ENCODE peak calls at places on chromosomes 2 and 18, in four cellular contexts. V is HCT116, G is K562, Y is GM12878. K is an unnamed sample.

GRCh38 chr18:48132993-48133674 is 202.7 kb upstream of the SMAD2 start:
- DNase-seq in V (no peak), G (no peak), Y (no peak), K (no peak)

GRCh38 chr2:180924078-180924477 is 56.3 kb upstream of the UBE2E3 start:
- DNase-seq in V (no peak), G (no peak), Y (no peak), K (no peak)

GRCh38 chr2:27378096-27378808 is 2.3 kb downstream of the ZNF513 start:
- DNase-seq in V (no peak), G (no peak), Y (no peak), K (no peak)

GRCh38 chr18:79416677-79417052 is 20.9 kb downstream of the NFATC1 start:
- DNase-seq in V (no peak), G (no peak), Y (no peak), K (no peak)

GRCh38 chr18:46704816-46705215 is 47.8 kb upstream of the LOXHD1 start:
- DNase-seq in V (no peak), G (no peak), Y (no peak), K (no peak)

GRCh38 chr2:28594369-28595108 is 98.7 kb downstream of the PLB1 start:
- DNase-seq in V (peak), G (peak), Y (peak), K (peak)

GRCh38 chr2:219448776-219449476 is 14.3 kb downstream of the SPEG start:
- DNase-seq in V (no peak), G (no peak), Y (no peak), K (no peak)

GRCh38 chr2:85846411-85846810 is 42.4 kb downstream of the ST3GAL5 start:
- DNase-seq in V (no peak), G (no peak), Y (no peak), K (no peak)

GRCh38 chr18:60894254-60894945 is 438.8 kb upstream of the CDH20 start:
- DNase-seq in V (no peak), G (no peak), Y (no peak), K (no peak)

GRCh38 chr2:43539991-43540860 is 55.6 kb downstream of the THADA start:
- DNase-seq in V (no peak), G (no peak), Y (no peak), K (no peak)

GRCh38 chr18:57768557-57769326 is 34.4 kb downstream of the ATP8B1 start:
- DNase-seq in V (no peak), G (no peak), Y (no peak), K (no peak)

GRCh38 chr2:29075894-29076700 is 1.8 kb upstream of the PCARE start:
- DNase-seq in V (no peak), G (no peak), Y (no peak), K (no peak)

GRCh38 chr2:134258684-134259408 is 5.0 kb downstream of the MGAT5 start:
- DNase-seq in V (no peak), G (no peak), Y (no peak), K (no peak)

GRCh38 chr2:19416784-19417684 is 58.6 kb upstream of the OSR1 start:
- DNase-seq in V (no peak), G (no peak), Y (no peak), K (no peak)

GRCh38 chr18:25561923-25562322 is 210.0 kb upstream of the ZNF521 start:
- DNase-seq in V (no peak), G (peak), Y (no peak), K (no peak)

GRCh38 chr2:40625849-40626248 is 174.0 kb upstream of the SLC8A1 start:
- DNase-seq in V (no peak), G (no peak), Y (no peak), K (no peak)

GRCh38 chr18:59612461-59612860 is 84.8 kb downstream of the CCBE1 start:
- DNase-seq in V (no peak), G (no peak), Y (no peak), K (no peak)

GRCh38 chr2:222950886-222951285 is 90.0 kb downstream of the ACSL3 start:
- DNase-seq in V (no peak), G (no peak), Y (no peak), K (no peak)

GRCh38 chr18:46482831-46483230 is 174.2 kb downstream of the LOXHD1 start:
- DNase-seq in V (no peak), G (no peak), Y (no peak), K (no peak)

GRCh38 chr18:10329116-10329515 is 125.3 kb upstream of the APCDD1 start:
- DNase-seq in V (no peak), G (no peak), Y (no peak), K (no peak)

GRCh38 chr2:15222856-15223255 is 338.3 kb downstream of the NBAS start:
- DNase-seq in V (no peak), G (no peak), Y (no peak), K (no peak)

GRCh38 chr18:37422116-37422515 is 143.5 kb downstream of the CELF4 start:
- DNase-seq in V (no peak), G (no peak), Y (no peak), K (no peak)

GRCh38 chr2:67716895-67717294 is 319.8 kb downstream of the ETAA1 start:
- DNase-seq in V (no peak), G (no peak), Y (no peak), K (no peak)

GRCh38 chr2:67713376-67713775 is 316.2 kb downstream of the ETAA1 start:
- DNase-seq in V (no peak), G (no peak), Y (no peak), K (no peak)

GRCh38 chr2:67719351-67719750 is 322.2 kb downstream of the ETAA1 start:
- DNase-seq in V (no peak), G (no peak), Y (no peak), K (no peak)

DNA sequence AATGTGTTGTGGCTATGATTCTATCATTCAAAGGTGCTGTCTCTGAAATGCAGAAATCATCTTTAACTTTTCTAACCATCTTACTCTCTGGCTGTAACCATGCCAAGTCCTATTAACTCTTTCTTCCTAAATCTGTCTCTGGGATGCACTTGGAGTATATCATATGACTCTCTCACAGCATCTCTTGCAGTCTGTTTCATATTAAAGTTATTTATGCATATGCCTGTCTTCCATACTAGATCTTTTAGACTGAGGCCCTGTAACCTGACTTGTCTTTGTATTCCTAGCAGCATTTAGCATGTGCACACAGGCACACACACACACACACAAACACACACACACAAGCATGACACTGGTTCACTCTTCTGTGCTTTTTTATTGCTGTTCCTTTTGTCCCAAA is 320.6 kb downstream of the ETAA1 start:
- DNase-seq in V (no peak), G (no peak), Y (no peak), K (no peak)
- TF ChIP-seq EGR1 in V (no peak), G (no peak), Y (no peak), K (no peak)

DNA sequence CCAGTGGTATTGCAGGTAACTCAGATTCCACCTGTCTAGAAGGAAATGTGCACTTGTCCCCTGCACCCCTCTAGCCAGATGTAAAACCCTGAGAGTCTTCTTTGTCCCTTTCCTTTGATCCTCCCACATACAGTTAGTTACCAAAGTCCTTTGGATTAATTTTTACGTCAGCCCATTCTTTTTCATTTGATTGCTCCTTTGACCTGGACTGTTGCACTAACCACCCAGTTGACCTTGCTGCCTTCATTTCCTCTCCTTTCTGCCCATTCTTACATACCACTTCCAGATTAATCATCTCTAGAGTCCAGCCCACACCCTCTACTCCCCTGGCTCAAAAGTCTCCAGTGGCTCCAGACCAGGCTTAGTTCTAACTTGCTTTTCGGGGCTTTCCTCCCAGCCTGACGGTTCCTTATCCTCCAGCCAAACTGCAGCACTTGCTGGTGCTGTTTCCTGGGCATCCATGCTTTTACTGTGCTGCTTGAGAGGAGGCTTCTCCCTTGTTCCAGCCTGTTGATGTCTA is 99.3 kb downstream of the SPTBN1 start:
- DNase-seq in V (no peak), G (no peak), Y (no peak), K (no peak)
- TF ChIP-seq POLR2AphosphoS5 in V (no peak), G (no peak), Y (no peak), K (no peak)

GRCh38 chr2:100981011-100981410 is 21.1 kb upstream of the RPL31 start:
- DNase-seq in V (no peak), G (no peak), Y (no peak), K (no peak)

GRCh38 chr2:100977511-100977910 is 24.6 kb upstream of the RPL31 start:
- DNase-seq in V (no peak), G (no peak), Y (no peak), K (no peak)

GRCh38 chr2:100976634-100977391 is 25.3 kb upstream of the RPL31 start:
- DNase-seq in V (no peak), G (no peak), Y (peak), K (no peak)

GRCh38 chr2:100980046-100980445 is 22.0 kb upstream of the RPL31 start:
- DNase-seq in V (no peak), G (no peak), Y (no peak), K (no peak)

DNA sequence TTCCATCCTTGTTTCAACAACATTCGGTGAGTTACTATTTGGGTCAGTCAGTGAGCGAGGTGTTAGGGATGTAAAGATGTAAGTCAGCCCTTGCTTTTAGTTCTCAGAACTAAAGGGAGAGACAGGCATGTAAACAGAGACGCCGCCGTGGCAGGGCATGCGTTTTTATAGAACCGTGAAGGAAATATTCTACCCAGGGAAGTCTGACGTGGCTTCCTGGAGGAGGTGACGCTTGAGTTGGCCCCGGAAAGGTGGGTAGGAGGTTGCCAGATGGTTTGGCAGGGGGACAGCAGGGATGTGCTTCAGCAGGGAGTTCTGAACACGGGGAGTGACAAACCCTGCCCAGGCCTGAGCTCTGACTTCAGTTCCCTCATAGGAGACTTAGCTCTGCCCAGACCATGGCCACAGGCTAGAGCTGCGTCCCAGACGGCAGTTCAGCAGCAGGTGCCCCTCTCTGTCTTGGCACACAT is 23.5 kb upstream of the RPL31 start:
- DNase-seq in V (no peak), G (no peak), Y (no peak), K (no peak)
- TF ChIP-seq EGR1 in V (no peak), G (no peak), Y (no peak), K (no peak)

GRCh38 chr2:226488034-226488433 is 311.6 kb downstream of the IRS1 start:
- DNase-seq in V (no peak), G (no peak), Y (no peak), K (no peak)
- TF ChIP-seq POLR2AphosphoS5 in V (no peak), G (no peak), Y (no peak), K (no peak)

DNA sequence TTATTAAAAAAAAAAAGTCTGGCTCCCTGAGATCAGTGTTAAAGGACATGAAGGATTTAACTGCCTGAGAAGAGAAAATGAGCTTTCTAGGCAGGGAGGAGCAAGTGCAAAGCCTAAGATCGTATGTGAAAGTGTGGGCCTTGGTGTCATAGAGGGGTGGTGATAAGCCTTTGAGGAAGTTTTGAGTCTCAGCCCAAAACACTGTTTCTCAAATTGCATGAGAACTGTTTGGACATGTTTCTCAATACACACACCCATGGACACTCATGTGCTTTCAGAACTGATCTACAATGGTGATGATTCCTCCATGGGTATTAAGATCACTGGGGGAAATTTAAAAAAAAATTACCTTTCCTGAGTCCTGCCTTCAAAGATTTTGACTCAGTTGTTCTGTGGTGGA is 336.7 kb upstream of the RND3 start:
- DNase-seq in V (no peak), G (no peak), Y (no peak), K (no peak)
- TF ChIP-seq EGR1 in V (no peak), G (no peak), Y (no peak), K (no peak)

K was measured in H1.